ENCODE peak calls at places on chromosomes 12 and 14, in seven cellular contexts. Y is GM12864; K is CD4-positive, alpha-beta memory T cell; F is Calu3; W is fibroblast of mammary gland; S is activated naive CD4-positive, alpha-beta T cell; C is cardiac fibroblast. X is an unnamed sample.

GRCh38 chr14:37443461-37443860 is 151.6 kb downstream of the FOXA1 start:
- DNase-seq in Y (no peak), K (no peak), F (no peak), W (peak), S (no peak), C (no peak), X (no peak)

GRCh38 chr14:64474041-64474440 is 8.7 kb downstream of the AKAP5 start:
- DNase-seq in Y (no peak), K (no peak), F (no peak), W (no peak), S (no peak), C (no peak), X (no peak)

GRCh38 chr14:76904740-76905569 is 78.7 kb downstream of the LRRC74A start:
- DNase-seq in Y (peak), K (peak), F (no peak), W (peak), S (peak), C (peak), X (peak)

GRCh38 chr14:99534863-99535262 is 53.7 kb downstream of the CCNK start:
- DNase-seq in Y (no peak), K (no peak), F (no peak), W (no peak), S (no peak), C (no peak), X (no peak)

GRCh38 chr12:76274699-76275098 is 73.5 kb downstream of the BBS10 start:
- DNase-seq in Y (no peak), K (no peak), F (no peak), W (peak), S (no peak), C (peak), X (no peak)

GRCh38 chr12:93387780-93388179 is 10.1 kb downstream of the NUDT4 start:
- DNase-seq in Y (no peak), K (no peak), F (no peak), W (peak), S (no peak), C (peak), X (no peak)

GRCh38 chr12:2120982-2121758 is 68.4 kb downstream of the CACNA1C start:
- DNase-seq in Y (no peak), K (no peak), F (no peak), W (no peak), S (no peak), C (no peak), X (no peak)

GRCh38 chr12:72337382-72337781 is 65.2 kb downstream of the TRHDE start:
- DNase-seq in Y (no peak), K (no peak), F (no peak), W (no peak), S (no peak), C (no peak), X (no peak)

GRCh38 chr12:5003025-5003666 is 40.5 kb upstream of the KCNA5 start:
- DNase-seq in Y (peak), K (peak), F (peak), W (peak), S (no peak), C (peak), X (no peak)

GRCh38 chr12:117695956-117696355 is 272.8 kb downstream of the KSR2 start:
- DNase-seq in Y (no peak), K (no peak), F (no peak), W (no peak), S (no peak), C (no peak), X (no peak)

GRCh38 chr12:52195065-52195730 is 3.4 kb upstream of the KRT80 start:
- DNase-seq in Y (no peak), K (no peak), F (no peak), W (no peak), S (no peak), C (peak), X (no peak)

GRCh38 chr12:121789800-121790748 is 3.4 kb downstream of the RHOF start:
- DNase-seq in Y (peak), K (peak), F (peak), W (no peak), S (peak), C (no peak), X (peak)

GRCh38 chr14:67491741-67492504 is 3.4 kb upstream of the TMEM229B start:
- DNase-seq in Y (no peak), K (no peak), F (no peak), W (no peak), S (no peak), C (no peak), X (no peak)

GRCh38 chr14:78170203-78170602 is at the start of gene NRXN3:
- DNase-seq in Y (no peak), K (no peak), F (peak), W (no peak), S (no peak), C (no peak), X (no peak)

GRCh38 chr14:101033006-101033405 is 129.5 kb upstream of the RTL1 start:
- DNase-seq in Y (no peak), K (no peak), F (no peak), W (no peak), S (no peak), C (no peak), X (no peak)

GRCh38 chr12:50258167-50258551 is 25.2 kb downstream of the LIMA1 start:
- DNase-seq in Y (no peak), K (no peak), F (no peak), W (no peak), S (no peak), C (peak), X (no peak)

GRCh38 chr12:112932485-112933151 is 5.7 kb upstream of the OAS3 start:
- DNase-seq in Y (no peak), K (no peak), F (no peak), W (no peak), S (no peak), C (no peak), X (no peak)

GRCh38 chr14:95328876-95329503 is 9.3 kb upstream of the CLMN start:
- DNase-seq in Y (no peak), K (no peak), F (no peak), W (peak), S (no peak), C (peak), X (no peak)

GRCh38 chr12:100158535-100158934 is 15.9 kb upstream of the BLTP3B start:
- DNase-seq in Y (no peak), K (no peak), F (no peak), W (no peak), S (no peak), C (no peak), X (no peak)

GRCh38 chr14:62819931-62820330 is 225.3 kb downstream of the KCNH5 start:
- DNase-seq in Y (no peak), K (no peak), F (no peak), W (no peak), S (no peak), C (no peak), X (no peak)

GRCh38 chr12:18898469-18898868 is 160.6 kb downstream of the CAPZA3 start:
- DNase-seq in Y (no peak), K (no peak), F (no peak), W (peak), S (no peak), C (no peak), X (no peak)

GRCh38 chr14:98901511-98902205 is 370.3 kb downstream of the BCL11B start:
- DNase-seq in Y (no peak), K (no peak), F (no peak), W (no peak), S (no peak), C (no peak), X (no peak)

GRCh38 chr12:105860556-105861207 is 278.1 kb downstream of the NUAK1 start:
- DNase-seq in Y (no peak), K (no peak), F (peak), W (no peak), S (no peak), C (no peak), X (no peak)

GRCh38 chr12:108895220-108895802 is 15.4 kb downstream of the DAO start:
- DNase-seq in Y (no peak), K (no peak), F (no peak), W (no peak), S (no peak), C (no peak), X (no peak)

X was measured in naive thymus-derived CD4-positive, alpha-beta T cell.